ENCODE peak calls at places on chromosomes 13 and 19, in five cellular contexts. R is adrenal gland, G is GM23338, Z is ovary, M is endodermal cell. F is an unnamed sample. For H3K36me3, the result is how much of the 10 kb centered on the place peaks cover.

GRCh38 chr13:98997051-98997730 is 19.3 kb upstream of the DOCK9 start:
- DNase-seq in R (no peak), G (no peak), Z (no peak), M (peak), F (peak)

GRCh38 chr19:41327499-41328156 is 17.7 kb downstream of the CCDC97 start:
- DNase-seq in R (peak), G (peak), Z (peak), M (peak), F (peak)

GRCh38 chr13:52455677-52456041 is 381 bp downstream of the CKAP2 start:
- DNase-seq in R (peak), G (peak), Z (peak), M (peak), F (peak)

GRCh38 chr13:97215325-97215724 is 6.8 kb upstream of the MBNL2 start:
- DNase-seq in R (no peak), G (no peak), Z (no peak), M (no peak), F (no peak)

GRCh38 chr19:56983148-56983547 is 136.6 kb upstream of the USP29 start:
- DNase-seq in R (no peak), G (no peak), Z (peak), M (no peak), F (no peak)

GRCh38 chr19:2053601-2054389 is 2.8 kb upstream of the MKNK2 start:
- DNase-seq in R (peak), G (no peak), Z (peak), M (no peak), F (no peak)

GRCh38 chr13:66965146-66965545 is 265.0 kb downstream of the PCDH9 start:
- DNase-seq in R (no peak), G (no peak), Z (no peak), M (no peak), F (no peak)

GRCh38 chr19:30535011-30535410 is 162.8 kb downstream of the ZNF536 start:
- DNase-seq in R (no peak), G (no peak), Z (no peak), M (no peak), F (no peak)

GRCh38 chr13:71865858-71866172 is 1.2 kb downstream of the DACH1 start:
- DNase-seq in R (peak), G (peak), Z (no peak), M (no peak), F (peak)

GRCh38 chr13:79936368-79937136 is 404.4 kb downstream of the SPRY2 start:
- DNase-seq in R (no peak), G (no peak), Z (no peak), M (no peak), F (no peak)

GRCh38 chr13:33610471-33611015 is 207.4 kb upstream of the RFC3 start:
- DNase-seq in R (peak), G (peak), Z (peak), M (peak), F (peak)

GRCh38 chr19:39498262-39499081 is at the start of gene DLL3:
- DNase-seq in R (no peak), G (peak), Z (no peak), M (peak), F (no peak)

GRCh38 chr19:39499932-39500331 is 1.2 kb downstream of the DLL3 start:
- DNase-seq in R (no peak), G (no peak), Z (no peak), M (no peak), F (no peak)

GRCh38 chr19:39499082-39499642 is 415 bp downstream of the DLL3 start:
- DNase-seq in R (no peak), G (peak), Z (no peak), M (peak), F (no peak)

GRCh38 chr19:39496063-39496462 is 2.7 kb upstream of the DLL3 start:
- DNase-seq in R (no peak), G (no peak), Z (no peak), M (no peak), F (no peak)

DNA sequence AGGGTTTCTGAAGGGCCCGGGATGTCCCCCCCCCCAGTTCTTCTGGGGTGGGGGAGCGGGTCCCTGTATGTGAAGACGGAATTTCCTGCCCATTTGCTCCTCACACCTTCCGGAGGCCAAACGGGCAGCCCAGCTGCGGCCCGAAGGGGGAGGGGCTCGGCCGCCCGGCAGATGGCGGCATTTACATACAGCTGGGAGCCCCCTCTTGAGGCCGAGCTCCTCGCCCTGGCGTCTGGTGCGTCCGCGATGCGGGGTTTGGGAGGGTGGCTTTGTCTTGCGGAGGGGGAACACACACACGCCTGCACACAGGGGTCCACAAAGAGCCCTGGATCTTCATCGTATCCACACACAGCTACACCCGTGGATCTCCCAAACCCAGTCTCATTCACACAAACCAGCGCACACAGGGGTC is 891 bp upstream of the DLL3 start:
- DNase-seq in R (no peak), G (peak), Z (peak), M (peak), F (peak)
- H3K4me3 ChIP-seq in R (no peak), G (peak), Z (no peak), M (peak), F (no peak)

GRCh38 chr19:45577111-45577905 is 7.3 kb downstream of the OPA3 start:
- DNase-seq in R (peak), G (peak), Z (no peak), M (peak), F (no peak)
- H3K27ac ChIP-seq in R (peak), G (peak), Z (peak), M (no peak), F (no peak)

GRCh38 chr19:52211926-52212571 is 22.2 kb downstream of the PPP2R1A start:
- DNase-seq in R (no peak), G (no peak), Z (no peak), M (no peak), F (no peak)
- H3K36me3 ChIP-seq in R (half or more), G (under half), Z (under half), M (half or more), F (half or more)

GRCh38 chr19:4598712-4599111 is 39.2 kb upstream of the SEMA6B start:
- DNase-seq in R (no peak), G (peak), Z (no peak), M (peak), F (no peak)
- H3K4me3 ChIP-seq in R (no peak), G (peak), Z (no peak), M (no peak), F (no peak)

GRCh38 chr19:10271543-10272086 is 695 bp downstream of the ICAM1 start:
- DNase-seq in R (no peak), G (no peak), Z (peak), M (no peak), F (no peak)

GRCh38 chr19:10268077-10268476 is 2.8 kb upstream of the ICAM1 start:
- DNase-seq in R (peak), G (no peak), Z (no peak), M (no peak), F (no peak)

GRCh38 chr19:10270180-10270615 is 722 bp upstream of the ICAM1 start:
- DNase-seq in R (peak), G (peak), Z (peak), M (peak), F (peak)

GRCh38 chr19:10269333-10270179 is 1.4 kb upstream of the ICAM1 start:
- DNase-seq in R (peak), G (peak), Z (peak), M (peak), F (peak)

GRCh38 chr19:10270616-10271394 is at the start of gene ICAM1:
- DNase-seq in R (peak), G (peak), Z (peak), M (peak), F (peak)
- H3K27ac ChIP-seq in R (peak), G (no peak), Z (peak), M (no peak), F (peak)

GRCh38 chr19:21143846-21144245 is 2.0 kb downstream of the ZNF431 start:
- DNase-seq in R (no peak), G (no peak), Z (no peak), M (no peak), F (peak)
- H3K36me3 ChIP-seq in R (under half), G (under half), Z (under half), M (half or more), F (under half)

GRCh38 chr19:50719566-50719965 is at the start of gene SHANK1:
- DNase-seq in R (no peak), G (peak), Z (peak), M (peak), F (no peak)
- H3K4me3 ChIP-seq in R (peak), G (peak), Z (peak), M (no peak), F (no peak)

DNA sequence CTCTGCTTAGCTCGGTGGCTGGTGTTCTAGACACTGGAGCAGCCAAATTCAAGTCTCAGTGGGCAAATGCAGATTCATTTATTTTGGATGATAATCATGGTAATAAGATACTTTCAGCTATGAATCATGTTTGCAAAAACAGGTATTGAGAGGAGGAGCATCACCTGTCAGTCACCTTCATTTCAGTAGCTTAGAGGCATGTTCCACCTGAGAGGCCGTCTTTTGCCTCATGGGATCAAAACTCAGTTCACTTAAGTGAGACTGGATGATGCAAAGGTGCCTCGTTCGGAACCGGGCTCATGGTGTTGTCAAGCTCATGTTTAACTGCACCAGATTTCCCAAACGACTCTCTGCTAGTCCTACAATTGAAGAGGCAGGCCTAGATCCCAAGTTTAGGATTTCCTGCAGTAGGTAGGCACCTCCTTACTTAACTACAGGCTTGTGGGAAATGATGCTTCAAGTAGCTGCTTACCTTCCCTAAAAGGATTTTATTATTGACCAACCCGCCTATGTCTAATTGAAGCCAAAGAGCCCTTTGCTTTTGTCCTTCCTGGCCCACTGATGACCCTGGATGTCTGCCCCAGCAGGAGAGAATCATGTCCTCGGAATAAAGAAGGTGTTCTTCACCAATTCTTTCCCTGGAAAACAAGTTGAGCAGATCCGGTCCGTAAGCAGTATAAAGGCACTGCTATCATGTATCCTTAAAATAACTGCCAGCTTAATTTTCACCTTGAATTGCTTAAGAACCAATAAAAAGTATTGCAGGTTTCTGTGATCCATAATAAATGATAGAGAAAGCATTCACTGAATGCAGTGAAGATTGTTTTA is 60.0 kb downstream of the ZAR1L start:
- DNase-seq in R (no peak), G (no peak), Z (no peak), M (no peak), F (no peak)
- H3K27ac ChIP-seq in R (peak), G (no peak), Z (no peak), M (no peak), F (peak)

GRCh38 chr19:51203941-51204720 is 20.7 kb upstream of the CD33 start:
- DNase-seq in R (no peak), G (no peak), Z (no peak), M (no peak), F (peak)
- H3K36me3 ChIP-seq in R (under half), G (under half), Z (under half), M (under half), F (under half)

F was measured in thyroid gland.